ENCODE peak calls at places on chromosome 1, in nine cellular contexts. G is hepatocyte; A is dermis microvascular lymphatic vessel endothelial cell; O is Daoy; U is activated naive CD8-positive, alpha-beta T cell treated with anti-CD3 and anti-CD28 coated beads, Interleukin-2, amount 50 U/mL, for 24 hours; W is cardiac muscle cell; H is endothelial cell; J is MM.1S; Y is progenitor cell of endocrine pancreas. Q is an unnamed sample.

GRCh38 chr1:94955767-94956632 is 29.1 kb upstream of the CNN3 start:
- DNase-seq in G (peak), J (no peak), A (peak), Y (no peak), H (no peak), W (no peak), U (no peak), O (no peak), Q (no peak)

GRCh38 chr1:225481738-225482137 is 53.9 kb upstream of the LBR start:
- DNase-seq in O (no peak), U (no peak), W (no peak), J (no peak), A (no peak), H (no peak), G (no peak), Y (no peak), Q (no peak)

GRCh38 chr1:93818570-93818959 is 60.4 kb downstream of the DNTTIP2 start:
- DNase-seq in J (no peak), G (no peak), H (no peak), A (no peak), Y (no peak), U (no peak), O (no peak), W (no peak), Q (no peak)

GRCh38 chr1:19400189-19400588 is 85.2 kb downstream of the CAPZB start:
- DNase-seq in U (no peak), H (no peak), Y (no peak), O (no peak), A (no peak), J (no peak), W (no peak), G (no peak), Q (no peak)

GRCh38 chr1:84888753-84889152 is 4.3 kb downstream of the LPAR3 start:
- DNase-seq in H (no peak), U (no peak), O (no peak), W (no peak), Y (no peak), J (no peak), G (no peak), A (no peak), Q (no peak)

GRCh38 chr1:1437033-1437903 is 1.8 kb downstream of the VWA1 start:
- DNase-seq in Y (no peak), G (no peak), U (no peak), A (no peak), J (no peak), H (no peak), O (no peak), W (no peak), Q (no peak)

GRCh38 chr1:1782399-1783221 is 4.3 kb upstream of the NADK start:
- DNase-seq in O (peak), J (no peak), Y (peak), H (no peak), U (peak), A (peak), W (peak), G (peak), Q (no peak)

GRCh38 chr1:1916882-1917281 is 1.8 kb downstream of the CALML6 start:
- DNase-seq in H (no peak), J (no peak), A (no peak), O (no peak), G (no peak), W (no peak), Y (no peak), U (no peak), Q (no peak)

GRCh38 chr1:43699281-43699680 is 8.1 kb upstream of the ST3GAL3 start:
- DNase-seq in Y (no peak), A (no peak), J (no peak), O (no peak), G (no peak), W (no peak), U (no peak), H (no peak), Q (no peak)

GRCh38 chr1:235703516-235703915 is 53.9 kb upstream of the GNG4 start:
- DNase-seq in G (no peak), H (no peak), W (peak), Y (no peak), A (peak), O (peak), U (no peak), J (no peak), Q (no peak)

GRCh38 chr1:53134961-53135734 is 7.3 kb downstream of the SLC1A7 start:
- DNase-seq in W (peak), Y (no peak), U (no peak), J (no peak), G (peak), H (no peak), A (no peak), O (no peak), Q (no peak)

GRCh38 chr1:88016947-88017346 is 667.1 kb upstream of the PKN2 start:
- DNase-seq in Y (no peak), H (no peak), U (no peak), W (no peak), O (no peak), G (peak), J (no peak), A (no peak), Q (no peak)

GRCh38 chr1:223531742-223532341 is 133.7 kb downstream of the CAPN8 start:
- DNase-seq in H (peak), U (peak), A (peak), O (peak), Y (peak), G (peak), W (peak), J (peak), Q (peak)

Q was measured in HEK293T.